ENCODE peak calls at places on chromosomes 6 and 20, in nine cellular contexts. One of them, this sample, is unnamed.

GRCh38 chr6:45686841-45687569 is 309.3 kb upstream of the SUPT3H start:
- DNase-seq in transverse colon: no peak
- DNase-seq in GM23338: no peak
- DNase-seq in body of pancreas: no peak
- DNase-seq in foreskin keratinocyte: no peak
- DNase-seq in A673: no peak
- DNase-seq in RWPE2: no peak
- DNase-seq in heart right ventricle: no peak
- DNase-seq in fibroblast of lung: no peak
- DNase-seq in this sample: no peak

GRCh38 chr6:124462746-124463145 is 499.5 kb upstream of the RNF217 start:
- DNase-seq in transverse colon: no peak
- DNase-seq in GM23338: no peak
- DNase-seq in body of pancreas: no peak
- DNase-seq in foreskin keratinocyte: no peak
- DNase-seq in A673: no peak
- DNase-seq in RWPE2: no peak
- DNase-seq in heart right ventricle: no peak
- DNase-seq in fibroblast of lung: no peak
- DNase-seq in this sample: no peak

GRCh38 chr6:75147512-75147911 is 58.3 kb downstream of the COL12A1 start:
- DNase-seq in transverse colon: no peak
- DNase-seq in GM23338: no peak
- DNase-seq in body of pancreas: no peak
- DNase-seq in foreskin keratinocyte: no peak
- DNase-seq in A673: no peak
- DNase-seq in RWPE2: no peak
- DNase-seq in heart right ventricle: no peak
- DNase-seq in fibroblast of lung: peak; percentile 81
- DNase-seq in this sample: no peak

GRCh38 chr6:36830577-36830976 is 8.7 kb downstream of the CPNE5 start:
- DNase-seq in transverse colon: no peak
- DNase-seq in GM23338: no peak
- DNase-seq in body of pancreas: no peak
- DNase-seq in foreskin keratinocyte: no peak
- DNase-seq in A673: no peak
- DNase-seq in RWPE2: no peak
- DNase-seq in heart right ventricle: no peak
- DNase-seq in fibroblast of lung: no peak
- DNase-seq in this sample: no peak

GRCh38 chr6:45563092-45563491 is 185.4 kb upstream of the SUPT3H start:
- DNase-seq in transverse colon: no peak
- DNase-seq in GM23338: no peak
- DNase-seq in body of pancreas: no peak
- DNase-seq in foreskin keratinocyte: no peak
- DNase-seq in A673: no peak
- DNase-seq in RWPE2: no peak
- DNase-seq in heart right ventricle: no peak
- DNase-seq in fibroblast of lung: peak; percentile 39
- DNase-seq in this sample: no peak

GRCh38 chr6:1118287-1118647 is 193.6 kb upstream of the FOXQ1 start:
- DNase-seq in transverse colon: no peak
- DNase-seq in GM23338: no peak
- DNase-seq in body of pancreas: no peak
- DNase-seq in foreskin keratinocyte: no peak
- DNase-seq in A673: no peak
- DNase-seq in RWPE2: no peak
- DNase-seq in heart right ventricle: no peak
- DNase-seq in fibroblast of lung: no peak
- DNase-seq in this sample: no peak

GRCh38 chr6:105345506-105345905 is 57.4 kb downstream of the PREP start:
- DNase-seq in transverse colon: no peak
- DNase-seq in GM23338: no peak
- DNase-seq in body of pancreas: no peak
- DNase-seq in foreskin keratinocyte: no peak
- DNase-seq in A673: no peak
- DNase-seq in RWPE2: no peak
- DNase-seq in heart right ventricle: no peak
- DNase-seq in fibroblast of lung: no peak
- DNase-seq in this sample: no peak

GRCh38 chr6:158536891-158537798 is 22.7 kb upstream of the TMEM181 start:
- DNase-seq in transverse colon: peak; percentile 19
- DNase-seq in GM23338: peak; percentile 80
- DNase-seq in body of pancreas: peak; percentile 54
- DNase-seq in foreskin keratinocyte: no peak
- DNase-seq in A673: peak; percentile 78
- DNase-seq in RWPE2: no peak
- DNase-seq in heart right ventricle: no peak
- DNase-seq in fibroblast of lung: peak; percentile 61
- DNase-seq in this sample: no peak

GRCh38 chr20:60297649-60298048 is 339.4 kb downstream of the CDH26 start:
- DNase-seq in transverse colon: no peak
- DNase-seq in GM23338: no peak
- DNase-seq in body of pancreas: no peak
- DNase-seq in foreskin keratinocyte: no peak
- DNase-seq in A673: no peak
- DNase-seq in RWPE2: no peak
- DNase-seq in heart right ventricle: no peak
- DNase-seq in fibroblast of lung: no peak
- DNase-seq in this sample: no peak

GRCh38 chr20:46594725-46595124 is 44.3 kb upstream of the OCSTAMP start:
- DNase-seq in transverse colon: no peak
- DNase-seq in GM23338: peak; percentile 35
- DNase-seq in body of pancreas: no peak
- DNase-seq in foreskin keratinocyte: no peak
- DNase-seq in A673: no peak
- DNase-seq in RWPE2: no peak
- DNase-seq in heart right ventricle: no peak
- DNase-seq in fibroblast of lung: no peak
- DNase-seq in this sample: no peak

GRCh38 chr6:99079058-99079457 is 131.3 kb upstream of the FBXL4 start:
- DNase-seq in transverse colon: no peak
- DNase-seq in GM23338: no peak
- DNase-seq in body of pancreas: no peak
- DNase-seq in foreskin keratinocyte: no peak
- DNase-seq in A673: no peak
- DNase-seq in RWPE2: no peak
- DNase-seq in heart right ventricle: no peak
- DNase-seq in fibroblast of lung: no peak
- DNase-seq in this sample: no peak

GRCh38 chr6:99512033-99512432 is 3.2 kb downstream of the USP45 start:
- DNase-seq in transverse colon: no peak
- DNase-seq in GM23338: no peak
- DNase-seq in body of pancreas: no peak
- DNase-seq in foreskin keratinocyte: no peak
- DNase-seq in A673: no peak
- DNase-seq in RWPE2: no peak
- DNase-seq in heart right ventricle: no peak
- DNase-seq in fibroblast of lung: peak; percentile 49
- DNase-seq in this sample: no peak

GRCh38 chr6:145028144-145028818 is 707.0 kb downstream of the EPM2A start:
- DNase-seq in transverse colon: no peak
- DNase-seq in GM23338: peak; percentile 60
- DNase-seq in body of pancreas: peak; percentile 28
- DNase-seq in foreskin keratinocyte: no peak
- DNase-seq in A673: peak; percentile 86
- DNase-seq in RWPE2: no peak
- DNase-seq in heart right ventricle: no peak
- DNase-seq in fibroblast of lung: no peak
- DNase-seq in this sample: no peak

GRCh38 chr20:1327241-1327653 is 1.7 kb downstream of the SDCBP2 start:
- DNase-seq in transverse colon: peak; percentile 41
- DNase-seq in GM23338: no peak
- DNase-seq in body of pancreas: peak; percentile 36
- DNase-seq in foreskin keratinocyte: no peak
- DNase-seq in A673: no peak
- DNase-seq in RWPE2: peak; percentile 34
- DNase-seq in heart right ventricle: no peak
- DNase-seq in fibroblast of lung: peak; percentile 47
- DNase-seq in this sample: no peak

GRCh38 chr6:95383878-95384277 is 193.5 kb upstream of the MANEA start:
- DNase-seq in transverse colon: no peak
- DNase-seq in GM23338: no peak
- DNase-seq in body of pancreas: no peak
- DNase-seq in foreskin keratinocyte: no peak
- DNase-seq in A673: no peak
- DNase-seq in RWPE2: no peak
- DNase-seq in heart right ventricle: no peak
- DNase-seq in fibroblast of lung: no peak
- DNase-seq in this sample: no peak

GRCh38 chr6:111985202-111985731 is 68.6 kb upstream of the CCN6 start:
- DNase-seq in transverse colon: no peak
- DNase-seq in GM23338: peak; percentile 96
- DNase-seq in body of pancreas: no peak
- DNase-seq in foreskin keratinocyte: peak; percentile 98
- DNase-seq in A673: no peak
- DNase-seq in RWPE2: no peak
- DNase-seq in heart right ventricle: no peak
- DNase-seq in fibroblast of lung: peak; percentile 99
- DNase-seq in this sample: no peak

GRCh38 chr6:135722679-135723078 is 128.8 kb upstream of the PDE7B start:
- DNase-seq in transverse colon: no peak
- DNase-seq in GM23338: no peak
- DNase-seq in body of pancreas: no peak
- DNase-seq in foreskin keratinocyte: peak; percentile 54
- DNase-seq in A673: peak; percentile 16
- DNase-seq in RWPE2: peak; percentile 67
- DNase-seq in heart right ventricle: no peak
- DNase-seq in fibroblast of lung: peak; percentile 97
- DNase-seq in this sample: no peak

GRCh38 chr20:57652865-57653545 is 32.8 kb upstream of the ZBP1 start:
- DNase-seq in transverse colon: no peak
- DNase-seq in GM23338: no peak
- DNase-seq in body of pancreas: no peak
- DNase-seq in foreskin keratinocyte: no peak
- DNase-seq in A673: no peak
- DNase-seq in RWPE2: peak; percentile 80
- DNase-seq in heart right ventricle: no peak
- DNase-seq in fibroblast of lung: no peak
- DNase-seq in this sample: peak; percentile 63

DNA sequence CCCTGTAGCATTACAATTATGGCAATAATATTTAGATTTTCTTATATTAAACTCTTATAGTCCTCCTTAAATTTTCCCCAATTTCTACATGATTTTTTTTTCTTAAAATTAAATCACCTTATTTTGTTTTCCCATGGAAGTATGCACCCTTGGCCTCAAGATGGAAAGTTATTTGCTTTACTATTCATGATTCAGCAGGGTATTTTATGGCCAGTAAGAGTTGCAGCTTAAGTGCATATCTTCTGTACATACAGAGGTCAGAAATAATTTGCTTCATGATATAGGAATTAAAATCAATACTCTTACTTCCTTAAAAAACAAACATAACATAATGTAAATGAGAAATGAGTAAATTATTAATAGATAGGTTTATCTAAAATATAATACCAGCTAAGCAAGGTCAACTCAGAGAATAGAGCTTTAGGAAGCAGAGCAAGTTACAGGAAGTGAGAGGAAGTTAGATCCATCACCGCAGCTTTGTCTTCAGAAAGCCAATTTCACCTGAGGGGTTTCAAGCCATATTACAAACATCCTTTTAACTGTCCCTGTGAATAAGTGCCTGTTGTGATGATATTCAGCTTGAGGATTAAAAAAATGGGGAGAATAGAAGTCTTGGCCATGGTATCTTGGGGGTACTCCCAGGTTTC is 24.6 kb upstream of the HS3ST5 start:
- DNase-seq in transverse colon: no peak
- DNase-seq in GM23338: no peak
- DNase-seq in body of pancreas: no peak
- DNase-seq in foreskin keratinocyte: no peak
- DNase-seq in A673: no peak
- DNase-seq in RWPE2: no peak
- DNase-seq in heart right ventricle: no peak
- DNase-seq in fibroblast of lung: no peak
- DNase-seq in this sample: no peak
- H3K27ac ChIP-seq in transverse colon: no peak overlapping the region
- H3K27ac ChIP-seq in GM23338: no peak overlapping the region
- H3K27ac ChIP-seq in body of pancreas: no peak overlapping the region
- H3K27ac ChIP-seq in foreskin keratinocyte: no peak overlapping the region
- H3K27ac ChIP-seq in A673: no peak overlapping the region
- H3K27ac ChIP-seq in RWPE2: no peak overlapping the region
- H3K27ac ChIP-seq in heart right ventricle: no peak overlapping the region
- H3K27ac ChIP-seq in fibroblast of lung: no peak overlapping the region
- H3K27ac ChIP-seq in this sample: no peak overlapping the region

GRCh38 chr20:32823078-32823477 is 3.3 kb downstream of the MAPRE1 start:
- DNase-seq in transverse colon: no peak
- DNase-seq in GM23338: no peak
- DNase-seq in body of pancreas: no peak
- DNase-seq in foreskin keratinocyte: peak; percentile 13
- DNase-seq in A673: peak; percentile 16
- DNase-seq in RWPE2: no peak
- DNase-seq in heart right ventricle: no peak
- DNase-seq in fibroblast of lung: peak; percentile 83
- DNase-seq in this sample: peak; percentile 48
- TF ChIP-seq CTCF in transverse colon: no peak
- TF ChIP-seq CTCF in GM23338: no peak
- TF ChIP-seq CTCF in body of pancreas: no peak
- TF ChIP-seq CTCF in foreskin keratinocyte: peak; percentile 28
- TF ChIP-seq CTCF in A673: no peak
- TF ChIP-seq CTCF in RWPE2: peak; percentile 18
- TF ChIP-seq CTCF in heart right ventricle: no peak
- TF ChIP-seq CTCF in fibroblast of lung: peak; percentile 30
- TF ChIP-seq CTCF in this sample: no peak

GRCh38 chr6:28767691-28768090 is 156.1 kb downstream of the TRIM27 start:
- DNase-seq in transverse colon: no peak
- DNase-seq in GM23338: no peak
- DNase-seq in body of pancreas: no peak
- DNase-seq in foreskin keratinocyte: no peak
- DNase-seq in A673: no peak
- DNase-seq in RWPE2: no peak
- DNase-seq in heart right ventricle: no peak
- DNase-seq in fibroblast of lung: no peak
- DNase-seq in this sample: no peak
- H3K27me3 ChIP-seq in transverse colon: peaks cover 100% of the 10 kb centered on the region
- H3K27me3 ChIP-seq in GM23338: peaks cover 100% of the 10 kb centered on the region
- H3K27me3 ChIP-seq in body of pancreas: no peaks in the 10 kb centered on the region
- H3K27me3 ChIP-seq in foreskin keratinocyte: peaks cover 100% of the 10 kb centered on the region
- H3K27me3 ChIP-seq in A673: no peaks in the 10 kb centered on the region
- H3K27me3 ChIP-seq in RWPE2: peaks cover 85% of the 10 kb centered on the region
- H3K27me3 ChIP-seq in heart right ventricle: peaks cover 100% of the 10 kb centered on the region
- H3K27me3 ChIP-seq in fibroblast of lung: peaks cover 15% of the 10 kb centered on the region
- H3K27me3 ChIP-seq in this sample: no peaks in the 10 kb centered on the region

GRCh38 chr20:40414843-40415615 is 274.0 kb downstream of the MAFB start:
- DNase-seq in transverse colon: peak; percentile 56
- DNase-seq in GM23338: no peak
- DNase-seq in body of pancreas: no peak
- DNase-seq in foreskin keratinocyte: peak; percentile 76
- DNase-seq in A673: no peak
- DNase-seq in RWPE2: no peak
- DNase-seq in heart right ventricle: no peak
- DNase-seq in fibroblast of lung: no peak
- DNase-seq in this sample: no peak
- H3K27ac ChIP-seq in transverse colon: peak overlapping the region; percentile 65
- H3K27ac ChIP-seq in GM23338: no peak overlapping the region
- H3K27ac ChIP-seq in body of pancreas: no peak overlapping the region
- H3K27ac ChIP-seq in foreskin keratinocyte: peak overlapping the region; percentile 71
- H3K27ac ChIP-seq in A673: no peak overlapping the region
- H3K27ac ChIP-seq in RWPE2: peak overlapping the region; percentile 50
- H3K27ac ChIP-seq in heart right ventricle: no peak overlapping the region
- H3K27ac ChIP-seq in fibroblast of lung: no peak overlapping the region
- H3K27ac ChIP-seq in this sample: no peak overlapping the region